ENCODE peak calls at places on chromosomes 5 and 9, in five cellular contexts. One of them, this sample, is unnamed. For H3K9me3 and H3K4me1, the result is how much of the 10 kb centered on the place peaks cover.

GRCh38 chr9:85645909-85646627 is 95.7 kb downstream of the AGTPBP1 start:
- DNase-seq in pancreas: no peak
- DNase-seq in hepatocyte: no peak
- DNase-seq in PC-3: no peak
- DNase-seq in body of pancreas: no peak
- DNase-seq in this sample: no peak

GRCh38 chr5:61295365-61295764 is 36.7 kb upstream of the ZSWIM6 start:
- DNase-seq in pancreas: no peak
- DNase-seq in hepatocyte: no peak
- DNase-seq in PC-3: no peak
- DNase-seq in body of pancreas: no peak
- DNase-seq in this sample: no peak

GRCh38 chr9:111038336-111039202 is at the start of gene LPAR1:
- DNase-seq in pancreas: peak
- DNase-seq in hepatocyte: peak
- DNase-seq in PC-3: peak
- DNase-seq in body of pancreas: peak
- DNase-seq in this sample: peak

GRCh38 chr9:129671065-129671464 is 5.6 kb downstream of the PRRX2 start:
- DNase-seq in pancreas: no peak
- DNase-seq in hepatocyte: no peak
- DNase-seq in PC-3: no peak
- DNase-seq in body of pancreas: no peak
- DNase-seq in this sample: no peak

GRCh38 chr5:61132559-61132958 is 29.7 kb downstream of the SMIM15 start:
- DNase-seq in pancreas: no peak
- DNase-seq in hepatocyte: no peak
- DNase-seq in PC-3: no peak
- DNase-seq in body of pancreas: no peak
- DNase-seq in this sample: no peak

GRCh38 chr9:17614246-17614645 is 35.4 kb downstream of the SH3GL2 start:
- DNase-seq in pancreas: no peak
- DNase-seq in hepatocyte: no peak
- DNase-seq in PC-3: no peak
- DNase-seq in body of pancreas: no peak
- DNase-seq in this sample: no peak

GRCh38 chr9:124839612-124840299 is 13.5 kb upstream of the WDR38 start:
- DNase-seq in pancreas: no peak
- DNase-seq in hepatocyte: peak
- DNase-seq in PC-3: peak
- DNase-seq in body of pancreas: no peak
- DNase-seq in this sample: peak

GRCh38 chr5:107380654-107381053 is 290.1 kb downstream of the EFNA5 start:
- DNase-seq in pancreas: no peak
- DNase-seq in hepatocyte: no peak
- DNase-seq in PC-3: no peak
- DNase-seq in body of pancreas: no peak
- DNase-seq in this sample: no peak

GRCh38 chr5:116650964-116651363 is 76.3 kb upstream of the SEMA6A start:
- DNase-seq in pancreas: no peak
- DNase-seq in hepatocyte: no peak
- DNase-seq in PC-3: no peak
- DNase-seq in body of pancreas: no peak
- DNase-seq in this sample: no peak

GRCh38 chr9:125748511-125749099 is 1.4 kb downstream of the PBX3 start:
- DNase-seq in pancreas: no peak
- DNase-seq in hepatocyte: peak
- DNase-seq in PC-3: no peak
- DNase-seq in body of pancreas: no peak
- DNase-seq in this sample: no peak

GRCh38 chr9:120538339-120538738 is 41.6 kb downstream of the CDK5RAP2 start:
- DNase-seq in pancreas: no peak
- DNase-seq in hepatocyte: no peak
- DNase-seq in PC-3: no peak
- DNase-seq in body of pancreas: no peak
- DNase-seq in this sample: no peak

GRCh38 chr5:110063640-110064592 is 374.2 kb downstream of the MAN2A1 start:
- DNase-seq in pancreas: no peak
- DNase-seq in hepatocyte: peak
- DNase-seq in PC-3: peak
- DNase-seq in body of pancreas: no peak
- DNase-seq in this sample: no peak

GRCh38 chr9:107484117-107484723 is 5.3 kb downstream of the KLF4 start:
- DNase-seq in pancreas: no peak
- DNase-seq in hepatocyte: peak
- DNase-seq in PC-3: peak
- DNase-seq in body of pancreas: peak
- DNase-seq in this sample: peak

GRCh38 chr5:78157001-78157400 is 137.5 kb downstream of the AP3B1 start:
- DNase-seq in pancreas: no peak
- DNase-seq in hepatocyte: no peak
- DNase-seq in PC-3: no peak
- DNase-seq in body of pancreas: no peak
- DNase-seq in this sample: no peak

GRCh38 chr5:79536193-79536906 is 22.4 kb upstream of the HOMER1 start:
- DNase-seq in pancreas: no peak
- DNase-seq in hepatocyte: no peak
- DNase-seq in PC-3: no peak
- DNase-seq in body of pancreas: no peak
- DNase-seq in this sample: no peak

GRCh38 chr5:123087173-123088030 is 1.6 kb upstream of the PRDM6 start:
- DNase-seq in pancreas: no peak
- DNase-seq in hepatocyte: no peak
- DNase-seq in PC-3: no peak
- DNase-seq in body of pancreas: no peak
- DNase-seq in this sample: no peak

GRCh38 chr9:135295556-135296300 is 183.9 kb upstream of the PPP1R26 start:
- DNase-seq in pancreas: no peak
- DNase-seq in hepatocyte: no peak
- DNase-seq in PC-3: no peak
- DNase-seq in body of pancreas: no peak
- DNase-seq in this sample: no peak

GRCh38 chr5:59206132-59206581 is 623.3 kb downstream of the RAB3C start:
- DNase-seq in pancreas: no peak
- DNase-seq in hepatocyte: no peak
- DNase-seq in PC-3: peak
- DNase-seq in body of pancreas: no peak
- DNase-seq in this sample: no peak

GRCh38 chr9:22649384-22649783 is 202.8 kb downstream of the DMRTA1 start:
- DNase-seq in pancreas: no peak
- DNase-seq in hepatocyte: no peak
- DNase-seq in PC-3: no peak
- DNase-seq in body of pancreas: no peak
- DNase-seq in this sample: no peak

GRCh38 chr5:98941131-98941883 is 12.5 kb upstream of the CHD1 start:
- DNase-seq in pancreas: no peak
- DNase-seq in hepatocyte: no peak
- DNase-seq in PC-3: no peak
- DNase-seq in body of pancreas: no peak
- DNase-seq in this sample: no peak

GRCh38 chr5:65395526-65396155 is 86.1 kb downstream of the ADAMTS6 start:
- DNase-seq in pancreas: no peak
- DNase-seq in hepatocyte: no peak
- DNase-seq in PC-3: no peak
- DNase-seq in body of pancreas: no peak
- DNase-seq in this sample: no peak

GRCh38 chr5:135271533-135272310 is 127.3 kb downstream of the MACROH2A1 start:
- DNase-seq in pancreas: no peak
- DNase-seq in hepatocyte: peak
- DNase-seq in PC-3: no peak
- DNase-seq in body of pancreas: no peak
- DNase-seq in this sample: peak

GRCh38 chr5:111197523-111197922 is 26.7 kb upstream of the CAMK4 start:
- DNase-seq in pancreas: no peak
- DNase-seq in hepatocyte: peak
- DNase-seq in PC-3: peak
- DNase-seq in body of pancreas: peak
- DNase-seq in this sample: no peak

GRCh38 chr5:151675956-151676712 is 10.6 kb downstream of the SPARC start:
- DNase-seq in pancreas: no peak
- DNase-seq in hepatocyte: no peak
- DNase-seq in PC-3: peak
- DNase-seq in body of pancreas: no peak
- DNase-seq in this sample: no peak

GRCh38 chr9:90641868-90642558 is 611 bp downstream of the DIRAS2 start:
- DNase-seq in pancreas: no peak
- DNase-seq in hepatocyte: peak
- DNase-seq in PC-3: no peak
- DNase-seq in body of pancreas: no peak
- DNase-seq in this sample: no peak

GRCh38 chr5:31827862-31828261 is 188.9 kb downstream of the PDZD2 start:
- DNase-seq in pancreas: no peak
- DNase-seq in hepatocyte: no peak
- DNase-seq in PC-3: peak
- DNase-seq in body of pancreas: no peak
- DNase-seq in this sample: no peak

GRCh38 chr5:132327278-132327959 is 33.2 kb downstream of the SLC22A4 start:
- DNase-seq in pancreas: no peak
- DNase-seq in hepatocyte: no peak
- DNase-seq in PC-3: no peak
- DNase-seq in body of pancreas: no peak
- DNase-seq in this sample: no peak

GRCh38 chr9:109378316-109378715 is 57.5 kb upstream of the EPB41L4B start:
- DNase-seq in pancreas: no peak
- DNase-seq in hepatocyte: no peak
- DNase-seq in PC-3: no peak
- DNase-seq in body of pancreas: no peak
- DNase-seq in this sample: no peak

GRCh38 chr5:168481330-168481788 is 4.9 kb upstream of the RARS1 start:
- DNase-seq in pancreas: no peak
- DNase-seq in hepatocyte: no peak
- DNase-seq in PC-3: no peak
- DNase-seq in body of pancreas: no peak
- DNase-seq in this sample: peak

GRCh38 chr5:164980480-164980879 is 1475.1 kb downstream of the MAT2B start:
- DNase-seq in pancreas: no peak
- DNase-seq in hepatocyte: no peak
- DNase-seq in PC-3: no peak
- DNase-seq in body of pancreas: no peak
- DNase-seq in this sample: no peak

DNA sequence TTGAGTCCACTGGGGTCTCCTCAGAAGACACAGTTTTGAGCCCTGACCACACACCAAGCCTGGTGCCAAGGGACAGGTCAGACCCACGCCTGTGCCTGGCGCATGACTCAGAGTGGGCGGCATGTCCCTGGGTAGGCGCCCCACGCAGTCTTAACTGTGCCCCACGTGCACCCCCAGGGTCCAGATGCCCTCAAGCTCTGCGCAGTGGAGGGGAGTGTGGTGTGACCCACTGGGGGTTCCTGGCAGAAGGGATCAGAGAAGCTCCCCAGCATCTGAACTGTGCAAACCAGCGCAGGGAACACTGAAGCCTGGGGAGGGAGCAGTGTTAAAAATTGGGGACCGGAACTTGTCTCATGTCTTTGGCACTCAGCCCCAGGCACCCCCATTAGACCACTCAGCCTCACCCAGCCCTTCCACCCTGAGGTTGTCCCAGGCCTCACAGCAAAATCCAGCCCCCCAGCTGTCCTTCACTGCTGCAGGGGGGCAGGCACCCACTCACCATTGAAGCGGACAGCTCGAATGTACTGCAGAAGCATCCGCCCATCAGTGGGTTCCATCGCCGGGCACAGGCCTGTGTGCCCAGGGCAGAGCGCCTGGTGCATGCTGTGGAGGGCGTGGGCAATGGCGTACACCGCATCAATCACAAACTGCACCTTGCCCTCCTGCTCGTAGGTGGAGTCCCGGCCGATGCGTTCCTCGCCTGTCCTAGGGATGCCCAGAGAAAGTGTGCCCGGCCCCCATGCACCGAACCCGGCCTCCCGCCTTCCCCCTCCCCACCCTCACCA is 6.5 kb downstream of the GRM6 start:
- DNase-seq in pancreas: no peak
- DNase-seq in hepatocyte: no peak
- DNase-seq in PC-3: no peak
- DNase-seq in body of pancreas: no peak
- DNase-seq in this sample: no peak
- H3K9me3 ChIP-seq in pancreas: under half
- H3K9me3 ChIP-seq in hepatocyte: under half
- H3K9me3 ChIP-seq in PC-3: under half
- H3K9me3 ChIP-seq in body of pancreas: under half
- H3K9me3 ChIP-seq in this sample: under half

GRCh38 chr9:95341262-95342011 is 23.9 kb upstream of the FANCC start:
- DNase-seq in pancreas: no peak
- DNase-seq in hepatocyte: no peak
- DNase-seq in PC-3: peak
- DNase-seq in body of pancreas: peak
- DNase-seq in this sample: no peak
- TF ChIP-seq CTCF in pancreas: no peak
- TF ChIP-seq CTCF in hepatocyte: peak
- TF ChIP-seq CTCF in PC-3: peak
- TF ChIP-seq CTCF in body of pancreas: no peak
- TF ChIP-seq CTCF in this sample: no peak

GRCh38 chr9:96440671-96441199 is 9.2 kb upstream of the HABP4 start:
- DNase-seq in pancreas: no peak
- DNase-seq in hepatocyte: no peak
- DNase-seq in PC-3: no peak
- DNase-seq in body of pancreas: no peak
- DNase-seq in this sample: no peak

GRCh38 chr9:96435345-96435744 is 14.6 kb upstream of the HABP4 start:
- DNase-seq in pancreas: no peak
- DNase-seq in hepatocyte: no peak
- DNase-seq in PC-3: peak
- DNase-seq in body of pancreas: no peak
- DNase-seq in this sample: no peak

GRCh38 chr9:96436063-96436455 is 13.9 kb upstream of the HABP4 start:
- DNase-seq in pancreas: no peak
- DNase-seq in hepatocyte: no peak
- DNase-seq in PC-3: no peak
- DNase-seq in body of pancreas: no peak
- DNase-seq in this sample: no peak

GRCh38 chr9:96436456-96437126 is 13.4 kb upstream of the HABP4 start:
- DNase-seq in pancreas: no peak
- DNase-seq in hepatocyte: no peak
- DNase-seq in PC-3: no peak
- DNase-seq in body of pancreas: no peak
- DNase-seq in this sample: no peak

DNA sequence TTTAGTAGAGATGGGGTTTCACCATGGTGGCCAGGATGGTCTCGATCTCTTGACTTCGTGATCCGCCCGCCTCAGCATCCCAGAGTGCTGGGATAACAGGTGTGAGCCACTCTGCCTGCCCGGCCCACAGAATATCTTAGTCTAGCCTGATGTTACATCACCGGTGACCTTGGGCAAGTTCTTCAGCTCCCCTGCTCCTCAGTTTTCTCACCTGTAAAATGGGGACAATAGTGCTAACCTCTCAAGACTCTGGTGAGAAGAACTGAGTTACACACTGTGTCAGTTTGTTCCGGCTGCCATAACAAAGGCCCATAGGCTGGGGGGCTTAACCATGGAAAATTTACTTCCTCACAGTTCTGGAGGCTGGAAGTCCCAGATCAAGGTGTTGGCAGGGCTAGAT is 12.5 kb upstream of the HABP4 start:
- DNase-seq in pancreas: no peak
- DNase-seq in hepatocyte: no peak
- DNase-seq in PC-3: no peak
- DNase-seq in body of pancreas: no peak
- DNase-seq in this sample: no peak
- H3K4me1 ChIP-seq in pancreas: under half
- H3K4me1 ChIP-seq in hepatocyte: under half
- H3K4me1 ChIP-seq in PC-3: under half
- H3K4me1 ChIP-seq in body of pancreas: under half
- H3K4me1 ChIP-seq in this sample: under half

GRCh38 chr5:2958976-2959375 is 207.5 kb upstream of the IRX2 start:
- DNase-seq in pancreas: no peak
- DNase-seq in hepatocyte: no peak
- DNase-seq in PC-3: no peak
- DNase-seq in body of pancreas: no peak
- DNase-seq in this sample: no peak

GRCh38 chr5:2960309-2960708 is 208.8 kb upstream of the IRX2 start:
- DNase-seq in pancreas: no peak
- DNase-seq in hepatocyte: no peak
- DNase-seq in PC-3: no peak
- DNase-seq in body of pancreas: no peak
- DNase-seq in this sample: no peak
- H3K9me3 ChIP-seq in pancreas: under half
- H3K9me3 ChIP-seq in hepatocyte: under half
- H3K9me3 ChIP-seq in PC-3: under half
- H3K9me3 ChIP-seq in body of pancreas: under half
- H3K9me3 ChIP-seq in this sample: under half